ENCODE peak calls at places on chromosome 3, in six cellular contexts. One of them, this sample, is unnamed.

GRCh38 chr3:196688349-196688748 is 23.7 kb downstream of the CEP19 start:
- DNase-seq in iPS-NIHi11: no peak
- DNase-seq in endothelial cell: no peak
- DNase-seq in G401: no peak
- DNase-seq in activated naive CD4-positive, alpha-beta T cell treated with Interleukin-2 at 50 U/mL for 16 hours: no peak
- DNase-seq in lower leg skin: peak
- DNase-seq in this sample: no peak

GRCh38 chr3:130997291-130997690 is 29.3 kb downstream of the ASTE1 start:
- DNase-seq in iPS-NIHi11: no peak
- DNase-seq in endothelial cell: no peak
- DNase-seq in G401: no peak
- DNase-seq in activated naive CD4-positive, alpha-beta T cell treated with Interleukin-2 at 50 U/mL for 16 hours: no peak
- DNase-seq in lower leg skin: no peak
- DNase-seq in this sample: no peak

GRCh38 chr3:136311256-136311655 is 61.1 kb downstream of the PCCB start:
- DNase-seq in iPS-NIHi11: no peak
- DNase-seq in endothelial cell: no peak
- DNase-seq in G401: no peak
- DNase-seq in activated naive CD4-positive, alpha-beta T cell treated with Interleukin-2 at 50 U/mL for 16 hours: no peak
- DNase-seq in lower leg skin: peak
- DNase-seq in this sample: no peak

GRCh38 chr3:36362973-36363372 is 17.3 kb upstream of the STAC start:
- DNase-seq in iPS-NIHi11: peak
- DNase-seq in endothelial cell: no peak
- DNase-seq in G401: no peak
- DNase-seq in activated naive CD4-positive, alpha-beta T cell treated with Interleukin-2 at 50 U/mL for 16 hours: no peak
- DNase-seq in lower leg skin: no peak
- DNase-seq in this sample: no peak

GRCh38 chr3:13823692-13824091 is 56.2 kb downstream of the WNT7A start:
- DNase-seq in iPS-NIHi11: no peak
- DNase-seq in endothelial cell: no peak
- DNase-seq in G401: no peak
- DNase-seq in activated naive CD4-positive, alpha-beta T cell treated with Interleukin-2 at 50 U/mL for 16 hours: no peak
- DNase-seq in lower leg skin: no peak
- DNase-seq in this sample: no peak

GRCh38 chr3:78879516-78879860 is 888.3 kb downstream of the ROBO1 start:
- DNase-seq in iPS-NIHi11: no peak
- DNase-seq in endothelial cell: no peak
- DNase-seq in G401: peak
- DNase-seq in activated naive CD4-positive, alpha-beta T cell treated with Interleukin-2 at 50 U/mL for 16 hours: no peak
- DNase-seq in lower leg skin: no peak
- DNase-seq in this sample: no peak

GRCh38 chr3:149547954-149548728 is 73.6 kb downstream of the TM4SF4 start:
- DNase-seq in iPS-NIHi11: no peak
- DNase-seq in endothelial cell: no peak
- DNase-seq in G401: no peak
- DNase-seq in activated naive CD4-positive, alpha-beta T cell treated with Interleukin-2 at 50 U/mL for 16 hours: no peak
- DNase-seq in lower leg skin: no peak
- DNase-seq in this sample: no peak

GRCh38 chr3:139611540-139611939 is 66.2 kb downstream of the NMNAT3 start:
- DNase-seq in iPS-NIHi11: no peak
- DNase-seq in endothelial cell: no peak
- DNase-seq in G401: no peak
- DNase-seq in activated naive CD4-positive, alpha-beta T cell treated with Interleukin-2 at 50 U/mL for 16 hours: no peak
- DNase-seq in lower leg skin: no peak
- DNase-seq in this sample: no peak